ENCODE peak calls at places on chromosomes 5 and 9, in five cellular contexts. One of them, this sample, is unnamed.

GRCh38 chr9:87827341-87827740 is 55.3 kb upstream of the SPATA31E1 start:
- DNase-seq in tibial artery: no peak
- DNase-seq in heart left ventricle: no peak
- DNase-seq in A673: no peak
- DNase-seq in upper lobe of right lung: no peak
- DNase-seq in this sample: no peak

GRCh38 chr5:173165193-173165988 is 21.1 kb downstream of the BNIP1 start:
- DNase-seq in tibial artery: no peak
- DNase-seq in heart left ventricle: peak; percentile 37
- DNase-seq in A673: no peak
- DNase-seq in upper lobe of right lung: no peak
- DNase-seq in this sample: no peak

GRCh38 chr5:14357861-14358260 is 214.7 kb downstream of the TRIO start:
- DNase-seq in tibial artery: no peak
- DNase-seq in heart left ventricle: no peak
- DNase-seq in A673: no peak
- DNase-seq in upper lobe of right lung: no peak
- DNase-seq in this sample: no peak

GRCh38 chr9:132813115-132813784 is 64.8 kb downstream of the AK8 start:
- DNase-seq in tibial artery: no peak
- DNase-seq in heart left ventricle: no peak
- DNase-seq in A673: no peak
- DNase-seq in upper lobe of right lung: no peak
- DNase-seq in this sample: no peak

GRCh38 chr5:116727248-116727647 is 152.6 kb upstream of the SEMA6A start:
- DNase-seq in tibial artery: no peak
- DNase-seq in heart left ventricle: no peak
- DNase-seq in A673: no peak
- DNase-seq in upper lobe of right lung: no peak
- DNase-seq in this sample: no peak

GRCh38 chr5:124596595-124597388 is 149.6 kb downstream of the ZNF608 start:
- DNase-seq in tibial artery: no peak
- DNase-seq in heart left ventricle: no peak
- DNase-seq in A673: no peak
- DNase-seq in upper lobe of right lung: no peak
- DNase-seq in this sample: peak; percentile 70

GRCh38 chr5:93099902-93100347 is 481.1 kb downstream of the NR2F1-AS1 start:
- DNase-seq in tibial artery: no peak
- DNase-seq in heart left ventricle: no peak
- DNase-seq in A673: no peak
- DNase-seq in upper lobe of right lung: no peak
- DNase-seq in this sample: peak; percentile 33

GRCh38 chr5:117713585-117714198 is 1139.1 kb upstream of the SEMA6A start:
- DNase-seq in tibial artery: no peak
- DNase-seq in heart left ventricle: no peak
- DNase-seq in A673: no peak
- DNase-seq in upper lobe of right lung: no peak
- DNase-seq in this sample: peak; percentile 30

GRCh38 chr9:89941875-89942274 is 337.1 kb downstream of the GADD45G start:
- DNase-seq in tibial artery: no peak
- DNase-seq in heart left ventricle: no peak
- DNase-seq in A673: no peak
- DNase-seq in upper lobe of right lung: no peak
- DNase-seq in this sample: no peak

GRCh38 chr9:15485836-15486678 is 24.7 kb downstream of the PSIP1 start:
- DNase-seq in tibial artery: no peak
- DNase-seq in heart left ventricle: no peak
- DNase-seq in A673: peak; percentile 24
- DNase-seq in upper lobe of right lung: no peak
- DNase-seq in this sample: peak; percentile 8

GRCh38 chr5:73182282-73182681 is 9.3 kb downstream of the TMEM174 start:
- DNase-seq in tibial artery: no peak
- DNase-seq in heart left ventricle: no peak
- DNase-seq in A673: no peak
- DNase-seq in upper lobe of right lung: no peak
- DNase-seq in this sample: no peak

GRCh38 chr5:181234455-181235306 is 9.0 kb downstream of the RACK1 start:
- DNase-seq in tibial artery: no peak
- DNase-seq in heart left ventricle: no peak
- DNase-seq in A673: no peak
- DNase-seq in upper lobe of right lung: no peak
- DNase-seq in this sample: no peak

GRCh38 chr9:99561435-99562262 is 260.0 kb upstream of the NR4A3 start:
- DNase-seq in tibial artery: no peak
- DNase-seq in heart left ventricle: peak; percentile 28
- DNase-seq in A673: peak; percentile 64
- DNase-seq in upper lobe of right lung: no peak
- DNase-seq in this sample: no peak

GRCh38 chr9:78462616-78463015 is 165.7 kb downstream of the PSAT1 start:
- DNase-seq in tibial artery: no peak
- DNase-seq in heart left ventricle: no peak
- DNase-seq in A673: no peak
- DNase-seq in upper lobe of right lung: no peak
- DNase-seq in this sample: no peak

GRCh38 chr5:151487544-151487943 is 40.1 kb downstream of the SLC36A1 start:
- DNase-seq in tibial artery: no peak
- DNase-seq in heart left ventricle: no peak
- DNase-seq in A673: no peak
- DNase-seq in upper lobe of right lung: no peak
- DNase-seq in this sample: no peak

GRCh38 chr9:130095872-130096271 is 42.2 kb downstream of the GPR107 start:
- DNase-seq in tibial artery: no peak
- DNase-seq in heart left ventricle: no peak
- DNase-seq in A673: no peak
- DNase-seq in upper lobe of right lung: no peak
- DNase-seq in this sample: no peak

GRCh38 chr5:140358738-140359310 is 1.2 kb upstream of the SLC4A9 start:
- DNase-seq in tibial artery: no peak
- DNase-seq in heart left ventricle: no peak
- DNase-seq in A673: peak; percentile 68
- DNase-seq in upper lobe of right lung: no peak
- DNase-seq in this sample: peak; percentile 56

GRCh38 chr5:154309361-154309725 is 118.8 kb downstream of the GALNT10 start:
- DNase-seq in tibial artery: no peak
- DNase-seq in heart left ventricle: no peak
- DNase-seq in A673: no peak
- DNase-seq in upper lobe of right lung: no peak
- DNase-seq in this sample: no peak

GRCh38 chr9:27383524-27383923 is 86.6 kb upstream of the EQTN start:
- DNase-seq in tibial artery: no peak
- DNase-seq in heart left ventricle: no peak
- DNase-seq in A673: no peak
- DNase-seq in upper lobe of right lung: no peak
- DNase-seq in this sample: no peak

GRCh38 chr9:942805-943580 is 33.5 kb upstream of the DMRT3 start:
- DNase-seq in tibial artery: no peak
- DNase-seq in heart left ventricle: no peak
- DNase-seq in A673: no peak
- DNase-seq in upper lobe of right lung: no peak
- DNase-seq in this sample: no peak

GRCh38 chr5:73282923-73283322 is 109.9 kb downstream of the TMEM174 start:
- DNase-seq in tibial artery: no peak
- DNase-seq in heart left ventricle: no peak
- DNase-seq in A673: no peak
- DNase-seq in upper lobe of right lung: no peak
- DNase-seq in this sample: no peak

GRCh38 chr5:50292735-50293394 is 148.2 kb downstream of the EMB start:
- DNase-seq in tibial artery: no peak
- DNase-seq in heart left ventricle: no peak
- DNase-seq in A673: no peak
- DNase-seq in upper lobe of right lung: peak; percentile 54
- DNase-seq in this sample: no peak

GRCh38 chr5:66454186-66455078 is 141.8 kb upstream of the MAST4 start:
- DNase-seq in tibial artery: no peak
- DNase-seq in heart left ventricle: no peak
- DNase-seq in A673: no peak
- DNase-seq in upper lobe of right lung: no peak
- DNase-seq in this sample: no peak

GRCh38 chr9:86279839-86280238 is 2.5 kb downstream of the ISCA1 start:
- DNase-seq in tibial artery: no peak
- DNase-seq in heart left ventricle: no peak
- DNase-seq in A673: no peak
- DNase-seq in upper lobe of right lung: no peak
- DNase-seq in this sample: no peak

GRCh38 chr9:78806492-78807160 is 509.7 kb downstream of the PSAT1 start:
- DNase-seq in tibial artery: no peak
- DNase-seq in heart left ventricle: no peak
- DNase-seq in A673: no peak
- DNase-seq in upper lobe of right lung: no peak
- DNase-seq in this sample: no peak

GRCh38 chr9:93959739-93960154 is 4.6 kb upstream of the BARX1 start:
- DNase-seq in tibial artery: no peak
- DNase-seq in heart left ventricle: no peak
- DNase-seq in A673: no peak
- DNase-seq in upper lobe of right lung: no peak
- DNase-seq in this sample: no peak

GRCh38 chr9:135990468-135991429 is 29.6 kb upstream of the UBAC1 start:
- DNase-seq in tibial artery: no peak
- DNase-seq in heart left ventricle: peak; percentile 66
- DNase-seq in A673: peak; percentile 80
- DNase-seq in upper lobe of right lung: no peak
- DNase-seq in this sample: peak; percentile 66

GRCh38 chr5:134540747-134541733 is 15.6 kb downstream of the JADE2 start:
- DNase-seq in tibial artery: no peak
- DNase-seq in heart left ventricle: no peak
- DNase-seq in A673: no peak
- DNase-seq in upper lobe of right lung: no peak
- DNase-seq in this sample: no peak

GRCh38 chr9:76216161-76216649 is 178.0 kb downstream of the RFK start:
- DNase-seq in tibial artery: no peak
- DNase-seq in heart left ventricle: no peak
- DNase-seq in A673: no peak
- DNase-seq in upper lobe of right lung: no peak
- DNase-seq in this sample: no peak

GRCh38 chr9:129888809-129889460 is 53.7 kb downstream of the USP20 start:
- DNase-seq in tibial artery: no peak
- DNase-seq in heart left ventricle: no peak
- DNase-seq in A673: no peak
- DNase-seq in upper lobe of right lung: no peak
- DNase-seq in this sample: no peak

GRCh38 chr5:135058326-135058725 is 24.3 kb upstream of the PITX1 start:
- DNase-seq in tibial artery: no peak
- DNase-seq in heart left ventricle: no peak
- DNase-seq in A673: no peak
- DNase-seq in upper lobe of right lung: no peak
- DNase-seq in this sample: no peak

GRCh38 chr5:24492231-24492630 is 152.5 kb downstream of the CDH10 start:
- DNase-seq in tibial artery: no peak
- DNase-seq in heart left ventricle: no peak
- DNase-seq in A673: no peak
- DNase-seq in upper lobe of right lung: no peak
- DNase-seq in this sample: no peak

DNA sequence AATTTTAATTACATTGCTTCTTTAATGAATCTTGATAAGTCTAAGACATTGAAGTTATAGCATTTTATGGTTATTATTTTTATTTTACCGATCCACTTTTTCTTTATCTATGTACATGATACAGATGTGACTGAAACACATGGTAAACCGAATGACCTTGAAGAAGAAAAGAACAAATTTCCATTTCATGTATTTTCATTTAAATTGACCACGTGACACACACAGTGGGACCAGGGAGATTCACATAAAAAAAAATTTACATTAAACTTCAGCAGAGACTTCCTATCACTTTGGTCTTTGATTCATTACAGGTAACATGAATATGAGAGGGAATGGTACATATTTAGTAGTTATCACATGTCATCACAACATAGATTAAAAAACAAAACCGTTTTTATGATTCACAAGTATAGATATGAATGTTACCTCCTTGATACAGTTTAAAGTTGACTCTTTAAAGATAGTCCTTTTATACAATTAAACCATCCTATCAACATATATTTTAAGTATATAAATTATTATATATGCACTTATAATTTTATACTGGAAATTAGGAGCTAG is 133.1 kb downstream of the ZCCHC7 start:
- DNase-seq in tibial artery: no peak
- DNase-seq in heart left ventricle: no peak
- DNase-seq in A673: no peak
- DNase-seq in upper lobe of right lung: no peak
- DNase-seq in this sample: no peak
- H3K4me1 ChIP-seq in tibial artery: no peaks in the 10 kb centered on the region
- H3K4me1 ChIP-seq in heart left ventricle: no peaks in the 10 kb centered on the region
- H3K4me1 ChIP-seq in A673: no peaks in the 10 kb centered on the region
- H3K4me1 ChIP-seq in upper lobe of right lung: no peaks in the 10 kb centered on the region
- H3K4me1 ChIP-seq in this sample: no peaks in the 10 kb centered on the region

GRCh38 chr5:157870837-157871834 is 12.2 kb upstream of the CLINT1 start:
- DNase-seq in tibial artery: no peak
- DNase-seq in heart left ventricle: no peak
- DNase-seq in A673: peak; percentile 30
- DNase-seq in upper lobe of right lung: no peak
- DNase-seq in this sample: no peak
- TF ChIP-seq CTCF in tibial artery: no peak
- TF ChIP-seq CTCF in heart left ventricle: no peak
- TF ChIP-seq CTCF in A673: no peak
- TF ChIP-seq CTCF in upper lobe of right lung: no peak
- TF ChIP-seq CTCF in this sample: no peak

DNA sequence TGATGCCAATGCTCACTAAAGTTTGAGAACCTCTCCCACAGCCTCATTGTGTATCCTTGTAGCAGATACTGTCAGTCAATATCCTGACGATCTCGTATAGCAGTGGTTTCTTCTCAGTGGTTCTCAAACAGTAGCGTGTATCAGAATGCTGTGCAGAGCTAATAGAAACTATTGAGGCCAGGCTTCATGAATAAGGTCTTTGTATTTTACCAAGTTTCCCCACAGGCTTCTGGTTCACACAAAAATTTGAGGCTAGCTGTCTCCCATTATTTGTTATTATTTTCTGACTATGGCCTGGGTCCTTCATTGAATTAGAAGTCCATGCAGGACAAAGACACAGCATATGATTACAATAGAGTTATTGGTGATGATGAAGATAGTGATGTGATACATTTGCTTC is 200.2 kb upstream of the PIK3R1 start:
- DNase-seq in tibial artery: no peak
- DNase-seq in heart left ventricle: no peak
- DNase-seq in A673: no peak
- DNase-seq in upper lobe of right lung: no peak
- DNase-seq in this sample: no peak
- H3K4me3 ChIP-seq in tibial artery: no peak overlapping the region
- H3K4me3 ChIP-seq in heart left ventricle: no peak overlapping the region
- H3K4me3 ChIP-seq in A673: no peak overlapping the region
- H3K4me3 ChIP-seq in upper lobe of right lung: no peak overlapping the region
- H3K4me3 ChIP-seq in this sample: no peak overlapping the region

DNA sequence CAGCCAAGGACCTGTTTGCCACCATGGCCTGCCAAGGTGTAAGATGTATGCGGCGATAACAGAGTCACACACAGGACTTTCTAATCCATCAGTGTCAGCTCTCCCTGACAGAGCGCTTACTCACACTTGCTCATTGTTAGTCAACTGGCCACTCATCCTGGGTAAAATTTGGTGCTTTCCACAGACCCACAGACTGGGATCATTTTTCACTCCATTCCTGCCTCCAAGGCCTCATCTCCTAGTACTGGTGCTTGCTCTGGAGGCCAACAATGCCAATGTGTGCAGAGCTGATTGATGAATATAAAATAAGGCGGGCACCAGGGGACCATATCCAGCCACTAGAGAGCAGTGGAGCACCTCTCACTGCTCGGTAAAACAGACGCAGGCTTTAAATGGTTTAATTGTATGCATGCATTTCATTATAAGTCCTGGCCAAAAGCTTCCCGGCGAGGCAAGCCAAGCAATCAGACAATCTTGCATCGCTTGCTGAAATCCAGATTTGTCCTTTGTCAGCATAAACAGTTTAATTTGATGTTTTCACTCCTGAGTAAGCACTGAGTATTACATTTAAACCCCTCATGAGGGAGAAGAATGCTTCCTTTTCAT is 22.3 kb downstream of the PSMB7 start:
- DNase-seq in tibial artery: no peak
- DNase-seq in heart left ventricle: no peak
- DNase-seq in A673: peak; percentile 89
- DNase-seq in upper lobe of right lung: no peak
- DNase-seq in this sample: no peak
- H3K4me1 ChIP-seq in tibial artery: peaks cover 34% of the 10 kb centered on the region
- H3K4me1 ChIP-seq in heart left ventricle: peaks cover 79% of the 10 kb centered on the region
- H3K4me1 ChIP-seq in A673: peaks cover 49% of the 10 kb centered on the region
- H3K4me1 ChIP-seq in upper lobe of right lung: peaks cover 16% of the 10 kb centered on the region
- H3K4me1 ChIP-seq in this sample: peaks cover 28% of the 10 kb centered on the region

This sample was measured in Caco-2.